ENCODE peak calls at places on chromosomes 4 and X, in four cellular contexts. V, S, E and U are unnamed samples.

GRCh38 chrX:16639966-16640365 is 10.0 kb upstream of the S100G start:
- DNase-seq in V (no peak), S (no peak), E (no peak), U (no peak)

GRCh38 chr4:101205878-101206277 is 141.4 kb downstream of the PPP3CA start:
- DNase-seq in V (peak), S (no peak), E (no peak), U (no peak)

GRCh38 chrX:137286423-137286822 is 252.6 kb upstream of the GPR101 start:
- DNase-seq in V (no peak), S (no peak), E (no peak), U (no peak)

GRCh38 chr4:105894570-105895323 is 524 bp upstream of the NPNT start:
- DNase-seq in V (peak), S (peak), E (peak), U (no peak)

GRCh38 chr4:76339364-76339763 is 32.8 kb downstream of the STBD1 start:
- DNase-seq in V (peak), S (no peak), E (no peak), U (no peak)

GRCh38 chr4:128225148-128225547 is 62.5 kb downstream of the PGRMC2 start:
- DNase-seq in V (peak), S (no peak), E (no peak), U (no peak)

GRCh38 chr4:10106421-10107039 is 10.1 kb downstream of the WDR1 start:
- DNase-seq in V (peak), S (no peak), E (peak), U (peak)

GRCh38 chr4:174764105-174764729 is 64.8 kb downstream of the GLRA3 start:
- DNase-seq in V (peak), S (peak), E (no peak), U (peak)

GRCh38 chr4:87679449-87680169 is 29.5 kb downstream of the DMP1 start:
- DNase-seq in V (peak), S (peak), E (peak), U (peak)

GRCh38 chr4:71680706-71681105 is 103.2 kb downstream of the GC start:
- DNase-seq in V (no peak), S (no peak), E (no peak), U (no peak)

GRCh38 chr4:7338876-7339623 is 95.7 kb downstream of the PSAPL1 start:
- DNase-seq in V (no peak), S (no peak), E (no peak), U (no peak)

GRCh38 chr4:76823516-76823915 is 74.4 kb downstream of the SOWAHB start:
- DNase-seq in V (peak), S (no peak), E (no peak), U (no peak)

GRCh38 chr4:145557720-145558119 is 61.5 kb upstream of the MMAA start:
- DNase-seq in V (peak), S (no peak), E (peak), U (peak)

GRCh38 chr4:72084587-72085011 is 52.8 kb downstream of the NPFFR2 start:
- DNase-seq in V (peak), S (no peak), E (no peak), U (no peak)

GRCh38 chr4:78244691-78245485 is 187.8 kb downstream of the FRAS1 start:
- DNase-seq in V (no peak), S (no peak), E (no peak), U (no peak)

GRCh38 chrX:68930576-68931317 is 101.9 kb downstream of the EFNB1 start:
- DNase-seq in V (no peak), S (no peak), E (no peak), U (no peak)

GRCh38 chr4:23851455-23851854 is 38.4 kb downstream of the PPARGC1A start:
- DNase-seq in V (no peak), S (no peak), E (no peak), U (no peak)

GRCh38 chr4:81631958-81632439 is 160.3 kb upstream of the RASGEF1B start:
- DNase-seq in V (peak), S (no peak), E (no peak), U (no peak)

GRCh38 chr4:103774326-103774725 is 54.5 kb upstream of the TACR3 start:
- DNase-seq in V (no peak), S (no peak), E (no peak), U (no peak)

GRCh38 chrX:9875801-9876200 is 89.6 kb downstream of the SHROOM2 start:
- DNase-seq in V (no peak), S (no peak), E (no peak), U (no peak)

GRCh38 chr4:163161536-163162205 is 5.0 kb downstream of the NAF1 start:
- DNase-seq in V (peak), S (no peak), E (no peak), U (peak)

GRCh38 chr4:162959056-162959455 is 207.6 kb downstream of the NAF1 start:
- DNase-seq in V (no peak), S (no peak), E (peak), U (no peak)

GRCh38 chr4:19693949-19694597 is 557.6 kb upstream of the SLIT2 start:
- DNase-seq in V (no peak), S (no peak), E (no peak), U (peak)

GRCh38 chrX:71579136-71579989 is 1.1 kb downstream of the GCNA start:
- DNase-seq in V (no peak), S (no peak), E (no peak), U (no peak)